ENCODE peak calls at places on chromosome 3, in seven cellular contexts. B is astrocyte, S is adrenal gland, A is psoas muscle, T is H9, I is HCT116, N is esophagus muscularis mucosa. Q is an unnamed sample. For H3K4me1 and H3K9me3, the result is how much of the 10 kb centered on the place peaks cover.

GRCh38 chr3:24067483-24067882 is 122.4 kb downstream of the NR1D2 start:
- DNase-seq in B (no peak), S (no peak), A (no peak), T (no peak), I (no peak), N (no peak), Q (no peak)

GRCh38 chr3:155064920-155065319 is 15.2 kb upstream of the MME start:
- DNase-seq in B (no peak), S (no peak), A (no peak), T (no peak), I (no peak), N (no peak), Q (no peak)

GRCh38 chr3:108524547-108524946 is 14.2 kb upstream of the MYH15 start:
- DNase-seq in B (no peak), S (no peak), A (no peak), T (no peak), I (no peak), N (no peak), Q (no peak)

GRCh38 chr3:109804697-109805096 is 467.4 kb upstream of the DPPA4 start:
- DNase-seq in B (no peak), S (no peak), A (no peak), T (no peak), I (peak), N (no peak), Q (no peak)

GRCh38 chr3:177835917-177836316 is 638.6 kb upstream of the TBL1XR1 start:
- DNase-seq in B (peak), S (no peak), A (no peak), T (no peak), I (no peak), N (no peak), Q (no peak)

GRCh38 chr3:127479449-127479848 is 111.1 kb downstream of the TPRA1 start:
- DNase-seq in B (no peak), S (no peak), A (no peak), T (peak), I (no peak), N (no peak), Q (peak)

GRCh38 chr3:135034291-135034768 is 239.3 kb downstream of the EPHB1 start:
- DNase-seq in B (no peak), S (no peak), A (no peak), T (no peak), I (no peak), N (peak), Q (no peak)

GRCh38 chr3:106058485-106058884 is 189.7 kb upstream of the CBLB start:
- DNase-seq in B (no peak), S (no peak), A (no peak), T (no peak), I (no peak), N (no peak), Q (no peak)

GRCh38 chr3:157220211-157220610 is 60.3 kb upstream of the CCNL1 start:
- DNase-seq in B (no peak), S (no peak), A (no peak), T (no peak), I (no peak), N (no peak), Q (no peak)

GRCh38 chr3:175598740-175599139 is 739.6 kb downstream of the NAALADL2 start:
- DNase-seq in B (no peak), S (no peak), A (no peak), T (no peak), I (no peak), N (no peak), Q (no peak)

GRCh38 chr3:58164916-58165821 is 45.6 kb downstream of the DNASE1L3 start:
- DNase-seq in B (peak), S (no peak), A (no peak), T (no peak), I (no peak), N (no peak), Q (no peak)

GRCh38 chr3:149581248-149581647 is 76.6 kb downstream of the WWTR1 start:
- DNase-seq in B (peak), S (no peak), A (no peak), T (no peak), I (no peak), N (no peak), Q (no peak)

GRCh38 chr3:23270423-23270822 is 67.3 kb downstream of the UBE2E2 start:
- DNase-seq in B (no peak), S (no peak), A (no peak), T (no peak), I (no peak), N (no peak), Q (no peak)

GRCh38 chr3:162769559-162769958 is 1273.0 kb downstream of the OTOL1 start:
- DNase-seq in B (peak), S (no peak), A (no peak), T (no peak), I (no peak), N (no peak), Q (no peak)

GRCh38 chr3:197392961-197393360 is 94.5 kb upstream of the DLG1 start:
- DNase-seq in B (peak), S (no peak), A (no peak), T (no peak), I (no peak), N (no peak), Q (no peak)

GRCh38 chr3:111585214-111585613 is 9.9 kb downstream of the ZBED2 start:
- DNase-seq in B (peak), S (no peak), A (no peak), T (no peak), I (peak), N (no peak), Q (no peak)

GRCh38 chr3:72015463-72015862 is 230.5 kb upstream of the PROK2 start:
- DNase-seq in B (no peak), S (no peak), A (no peak), T (no peak), I (no peak), N (no peak), Q (no peak)

GRCh38 chr3:52830535-52831258 is at the start of gene ITIH4:
- DNase-seq in B (peak), S (peak), A (no peak), T (no peak), I (no peak), N (no peak), Q (no peak)

GRCh38 chr3:53084310-53085001 is 38.6 kb upstream of the SFMBT1 start:
- DNase-seq in B (peak), S (peak), A (no peak), T (no peak), I (no peak), N (no peak), Q (peak)

GRCh38 chr3:101303089-101303731 is 17.2 kb downstream of the IMPG2 start:
- DNase-seq in B (peak), S (no peak), A (no peak), T (no peak), I (no peak), N (no peak), Q (no peak)

GRCh38 chr3:98596087-98596486 is 2.7 kb upstream of the CPOX start:
- DNase-seq in B (no peak), S (no peak), A (no peak), T (no peak), I (no peak), N (no peak), Q (no peak)

GRCh38 chr3:77489216-77489615 is 449.3 kb downstream of the ROBO2 start:
- DNase-seq in B (no peak), S (no peak), A (no peak), T (no peak), I (no peak), N (no peak), Q (no peak)

GRCh38 chr3:136134091-136134490 is 62.0 kb downstream of the MSL2 start:
- DNase-seq in B (no peak), S (no peak), A (no peak), T (no peak), I (no peak), N (no peak), Q (no peak)

GRCh38 chr3:36907911-36908646 is 36.8 kb downstream of the TRANK1 start:
- DNase-seq in B (peak), S (peak), A (peak), T (no peak), I (no peak), N (no peak), Q (peak)

GRCh38 chr3:47380026-47380600 is 708 bp upstream of the PTPN23 start:
- DNase-seq in B (no peak), S (peak), A (no peak), T (no peak), I (no peak), N (no peak), Q (no peak)

GRCh38 chr3:47378869-47379268 is 2.0 kb upstream of the PTPN23 start:
- DNase-seq in B (no peak), S (no peak), A (no peak), T (no peak), I (no peak), N (no peak), Q (no peak)

GRCh38 chr3:47380601-47381316 is at the start of gene PTPN23:
- DNase-seq in B (peak), S (peak), A (peak), T (peak), I (peak), N (peak), Q (peak)

GRCh38 chr3:47381317-47382157 is 716 bp downstream of the PTPN23 start:
- DNase-seq in B (peak), S (peak), A (peak), T (peak), I (peak), N (peak), Q (peak)

DNA sequence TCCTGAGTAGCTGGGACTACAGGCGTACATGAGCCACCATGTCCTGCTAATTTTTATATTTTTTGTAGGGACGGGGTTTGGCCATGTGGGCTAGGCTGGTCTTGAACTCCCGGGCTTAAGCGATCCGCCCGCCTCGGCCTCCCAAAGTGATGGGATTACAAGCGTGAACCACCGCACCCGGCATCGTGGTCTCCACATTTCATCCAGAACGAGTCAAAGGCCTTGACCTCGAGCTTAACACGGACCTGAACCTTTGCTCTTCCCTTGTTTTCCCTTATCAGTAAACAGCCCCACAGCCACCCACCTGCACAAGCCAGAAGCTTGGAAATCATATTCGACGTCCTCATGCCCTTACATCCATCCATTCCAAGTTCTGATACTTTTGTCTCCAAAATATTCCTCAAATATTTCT is 1.3 kb upstream of the PTPN23 start:
- DNase-seq in B (no peak), S (peak), A (no peak), T (no peak), I (no peak), N (no peak), Q (no peak)
- H3K27ac ChIP-seq in B (no peak), S (no peak), A (peak), T (no peak), I (peak), N (peak), Q (no peak)

GRCh38 chr3:189820365-189820720 is 189.2 kb downstream of the TP63 start:
- DNase-seq in B (no peak), S (no peak), A (no peak), T (no peak), I (no peak), N (no peak), Q (no peak)
- H3K4me1 ChIP-seq in B (under half), S (under half), A (under half), T (under half), I (under half), N (under half), Q (under half)

DNA sequence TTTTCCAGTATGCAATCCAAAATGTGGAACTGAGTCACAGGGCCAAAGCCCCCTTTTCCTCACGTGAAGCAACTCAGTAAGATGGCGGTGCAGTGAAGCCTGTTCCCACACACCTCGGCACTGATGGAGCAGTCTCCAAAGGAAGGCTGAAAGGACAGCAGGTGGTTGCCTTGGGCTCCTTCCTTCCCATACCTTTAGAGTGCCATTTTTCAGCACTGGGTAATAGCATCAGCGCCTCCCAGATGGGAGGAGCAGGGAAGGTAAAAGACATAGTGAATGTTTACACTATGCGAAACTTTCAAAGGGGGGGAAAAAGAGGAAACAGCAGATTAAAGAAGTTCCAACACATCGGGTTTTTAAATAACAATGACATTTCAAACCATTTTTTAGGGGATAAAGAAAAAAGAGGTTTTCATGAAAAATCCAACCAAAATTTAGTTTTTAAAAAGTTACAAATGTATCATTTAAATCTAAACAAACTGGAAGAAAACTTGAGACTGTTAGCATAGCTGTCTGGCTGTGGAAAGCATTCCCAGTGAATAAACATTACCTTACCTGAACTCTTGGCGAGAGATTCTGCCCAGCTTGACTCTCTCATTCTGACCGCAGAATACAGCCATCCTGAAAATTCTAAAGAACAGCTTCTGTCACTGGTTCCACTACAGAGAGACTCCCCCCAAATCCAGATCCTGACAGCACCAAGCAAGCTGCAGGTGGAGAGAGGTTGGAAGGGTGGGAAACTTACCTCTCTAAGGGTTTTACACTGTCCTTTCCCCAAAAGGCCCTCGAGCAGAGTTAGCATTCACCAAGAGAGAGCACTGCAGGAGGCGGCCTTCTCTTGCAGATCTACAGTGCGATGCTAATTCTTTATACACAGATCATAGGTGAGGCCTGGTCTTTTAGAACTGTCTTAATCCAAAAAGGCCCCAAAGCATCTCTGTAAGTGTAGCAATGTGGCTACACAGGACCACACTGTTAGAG is 32.6 kb downstream of the ABCC5 start:
- DNase-seq in B (no peak), S (no peak), A (no peak), T (peak), I (no peak), N (no peak), Q (no peak)
- H3K9me3 ChIP-seq in B (under half), S (under half), A (under half), T (under half), I (under half), N (under half), Q (under half)

GRCh38 chr3:51390186-51390585 is 899 bp upstream of the RBM15B start:
- DNase-seq in B (no peak), S (no peak), A (no peak), T (no peak), I (no peak), N (no peak), Q (no peak)
- H3K27ac ChIP-seq in B (no peak), S (no peak), A (peak), T (no peak), I (peak), N (peak), Q (no peak)